ENCODE peak calls at places on chromosome 6, in four cellular contexts. G is K562, V is GM12878, R is HepG2. O is an unnamed sample.

GRCh38 chr6:134816780-134817179 is 133.1 kb downstream of the ALDH8A1 start:
- DNase-seq in V (no peak), R (no peak), G (no peak), O (no peak)

GRCh38 chr6:130628862-130629261 is 198.3 kb upstream of the SMLR1 start:
- DNase-seq in V (no peak), R (no peak), G (no peak), O (no peak)

GRCh38 chr6:6721606-6722005 is 133.1 kb downstream of the LY86 start:
- DNase-seq in G (no peak), R (no peak), V (no peak), O (no peak)

GRCh38 chr6:31049518-31049917 is 39.2 kb downstream of the MUC22 start:
- DNase-seq in V (no peak), R (no peak), G (no peak), O (no peak)

GRCh38 chr6:169406034-169406433 is 152.4 kb upstream of the THBS2 start:
- DNase-seq in G (no peak), V (no peak), R (no peak), O (no peak)

GRCh38 chr6:100865525-100865924 is 15.6 kb downstream of the ASCC3 start:
- DNase-seq in V (no peak), R (no peak), G (no peak), O (no peak)

GRCh38 chr6:6466967-6467761 is 121.4 kb upstream of the LY86 start:
- DNase-seq in V (no peak), R (no peak), G (no peak), O (no peak)

GRCh38 chr6:142376115-142376514 is 74.3 kb downstream of the ADGRG6 start:
- DNase-seq in G (no peak), V (no peak), R (peak; percentile 78), O (no peak)

GRCh38 chr6:169156108-169156821 is 97.4 kb downstream of the THBS2 start:
- DNase-seq in G (no peak), V (no peak), R (no peak), O (no peak)

GRCh38 chr6:27297857-27298730 is 14.0 kb downstream of the POM121L2 start:
- DNase-seq in R (peak; percentile 42), V (no peak), G (peak; percentile 94), O (peak; percentile 36)

GRCh38 chr6:11732036-11732545 is 46.5 kb downstream of the ADTRP start:
- DNase-seq in V (peak; percentile 99), R (no peak), G (no peak), O (no peak)

GRCh38 chr6:139486476-139486799 is 112.0 kb upstream of the CITED2 start:
- DNase-seq in G (no peak), R (no peak), V (no peak), O (no peak)

GRCh38 chr6:152110878-152111820 is 303.7 kb downstream of the ESR1 start:
- DNase-seq in R (no peak), G (no peak), V (no peak), O (no peak)

GRCh38 chr6:2266845-2267244 is 21.4 kb upstream of the GMDS start:
- DNase-seq in G (no peak), V (no peak), R (no peak), O (no peak)

GRCh38 chr6:66429220-66429619 is 722.2 kb upstream of the EYS start:
- DNase-seq in R (no peak), G (no peak), V (no peak), O (no peak)

GRCh38 chr6:47762502-47762901 is 19.3 kb upstream of the OPN5 start:
- DNase-seq in R (no peak), V (no peak), G (no peak), O (no peak)

GRCh38 chr6:10429638-10430427 is 15.0 kb upstream of the TFAP2A start:
- DNase-seq in G (peak; percentile 77), V (peak; percentile 53), R (peak; percentile 50), O (no peak)

GRCh38 chr6:129353067-129353466 is 356.9 kb downstream of the ARHGAP18 start:
- DNase-seq in R (no peak), G (no peak), V (no peak), O (no peak)

GRCh38 chr6:152301021-152301805 is 335.9 kb downstream of the SYNE1 start:
- DNase-seq in G (no peak), V (no peak), R (peak; percentile 89), O (no peak)

DNA sequence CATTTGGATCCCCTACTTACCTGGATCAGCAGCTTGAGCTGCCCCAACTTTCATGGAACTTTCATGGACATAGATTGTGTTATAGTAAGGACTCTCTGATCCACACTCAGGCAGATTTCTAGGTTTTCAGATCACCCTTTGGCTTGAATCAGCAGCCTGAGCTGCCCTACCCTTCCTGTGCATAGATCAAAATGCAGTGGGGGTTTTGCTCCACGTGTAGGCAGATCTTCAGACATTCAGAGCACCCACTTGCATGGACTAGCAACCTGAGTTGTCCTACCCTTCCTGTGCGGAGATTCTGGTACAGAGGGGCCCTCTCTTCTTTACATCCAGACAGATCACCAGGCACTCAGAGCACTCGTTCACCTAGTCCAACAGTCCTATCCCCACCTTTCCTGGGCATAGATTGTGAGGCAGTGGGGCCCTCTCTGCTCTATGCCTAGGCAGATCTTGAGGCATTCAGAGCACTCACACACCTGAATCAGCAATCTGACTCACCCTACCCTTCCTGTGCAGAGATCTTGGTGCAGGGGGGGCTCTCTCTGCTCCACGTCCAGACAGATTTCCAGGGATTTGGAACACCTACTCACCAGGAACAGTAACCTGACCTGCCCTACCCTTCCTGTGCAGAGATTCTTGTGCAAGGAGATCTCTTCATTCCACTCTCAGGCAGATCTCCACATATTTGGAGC is 705.2 kb upstream of the NRSN1 start:
- DNase-seq in G (no peak), V (no peak), R (no peak), O (no peak)
- TF ChIP-seq TARDBP in G (no peak), V (no peak), R (no peak), O (no peak)

GRCh38 chr6:138240476-138241245 is 22.4 kb upstream of the PBOV1 start:
- DNase-seq in R (no peak), V (no peak), G (no peak), O (no peak)
- TF ChIP-seq TARDBP in R (no peak), V (no peak), G (no peak), O (no peak)

GRCh38 chr6:115540077-115540869 is 520.4 kb downstream of the FRK start:
- DNase-seq in V (no peak), G (no peak), R (no peak), O (no peak)

GRCh38 chr6:115544765-115545409 is 515.8 kb downstream of the FRK start:
- DNase-seq in G (no peak), V (no peak), R (no peak), O (no peak)

GRCh38 chr6:115545410-115545986 is 515.2 kb downstream of the FRK start:
- DNase-seq in V (no peak), R (peak; percentile 22), G (no peak), O (peak; percentile 26)

GRCh38 chr6:115539531-115539930 is 521.2 kb downstream of the FRK start:
- DNase-seq in R (no peak), G (no peak), V (no peak), O (no peak)
- TF ChIP-seq TARDBP in R (no peak), G (no peak), V (no peak), O (no peak)

GRCh38 chr6:4381379-4381778 is 246.0 kb upstream of the ECI2 start:
- DNase-seq in V (no peak), R (no peak), G (no peak), O (no peak)

GRCh38 chr6:4382362-4382853 is 247.0 kb upstream of the ECI2 start:
- DNase-seq in V (no peak), G (no peak), R (no peak), O (no peak)

GRCh38 chr6:4380881-4381281 is 245.5 kb upstream of the ECI2 start:
- DNase-seq in G (no peak), R (no peak), V (no peak), O (no peak)

GRCh38 chr6:4384638-4385036 is 249.3 kb upstream of the ECI2 start:
- DNase-seq in V (no peak), G (no peak), R (no peak), O (no peak)

DNA sequence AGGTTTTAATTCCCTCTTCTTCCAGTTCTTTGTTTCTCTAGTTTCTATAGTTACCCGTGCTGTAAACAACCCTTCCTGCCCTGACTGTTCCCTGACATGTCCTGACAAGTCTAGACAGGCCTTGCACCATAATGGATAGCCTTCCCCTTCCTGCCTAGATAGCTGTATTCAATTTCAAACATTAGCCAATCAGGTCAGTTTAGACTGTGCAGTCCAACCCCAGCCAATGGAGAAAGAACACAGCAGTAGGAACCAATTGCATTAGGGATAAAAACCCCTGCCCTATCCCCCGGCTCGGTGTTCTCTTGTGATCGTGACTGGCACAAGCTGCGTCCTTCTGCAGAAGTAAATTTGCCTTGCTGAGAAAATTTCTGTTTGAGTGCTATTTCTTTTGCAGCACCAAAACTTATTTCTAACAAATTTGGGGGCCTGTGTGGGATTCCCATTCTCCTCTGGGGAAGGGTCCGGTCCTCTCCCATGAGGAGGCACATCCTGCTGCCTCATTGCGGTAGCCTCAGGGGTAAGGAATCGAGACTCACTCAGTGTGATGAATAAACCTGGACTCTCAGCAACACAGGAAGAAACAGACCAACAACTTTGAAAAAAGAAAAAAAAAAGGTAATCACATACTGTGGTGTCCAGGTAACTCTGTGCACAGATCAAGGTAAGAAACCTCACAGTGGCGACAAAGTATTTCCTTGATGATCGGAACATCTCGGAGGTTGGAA is 248.7 kb upstream of the ECI2 start:
- DNase-seq in R (no peak), V (no peak), G (no peak), O (no peak)
- TF ChIP-seq TARDBP in R (no peak), V (no peak), G (no peak), O (no peak)

DNA sequence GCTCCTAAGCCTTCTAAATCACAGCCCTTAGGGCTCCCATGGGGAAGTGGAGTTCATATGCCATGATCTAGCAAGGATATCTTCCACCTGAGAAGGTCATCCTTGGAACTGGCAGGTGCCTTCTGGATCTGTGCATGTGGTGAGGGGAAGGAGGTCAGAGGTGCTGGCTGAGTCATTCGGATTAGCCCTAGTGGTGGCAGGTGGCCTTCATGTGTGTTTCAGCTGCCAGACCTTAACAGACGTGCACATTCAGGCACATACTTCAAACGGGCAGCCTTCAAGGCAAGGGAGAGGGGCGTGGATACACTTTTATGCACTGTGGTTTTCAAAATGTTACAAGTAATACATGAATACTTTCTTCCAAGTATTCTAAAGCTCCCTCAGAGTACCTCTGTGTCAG is 51.2 kb downstream of the BMP6 start:
- DNase-seq in G (no peak), R (peak; percentile 5), V (no peak), O (no peak)
- TF ChIP-seq TARDBP in G (no peak), R (no peak), V (no peak), O (no peak)

GRCh38 chr6:161344640-161345039 is 70.8 kb upstream of the AGPAT4 start:
- DNase-seq in V (no peak), G (no peak), R (no peak), O (no peak)

GRCh38 chr6:161348628-161348994 is 74.8 kb upstream of the AGPAT4 start:
- DNase-seq in V (no peak), G (no peak), R (no peak), O (no peak)

GRCh38 chr6:161349886-161350285 is 76.0 kb upstream of the AGPAT4 start:
- DNase-seq in G (no peak), R (no peak), V (no peak), O (no peak)

GRCh38 chr6:161347988-161348627 is 74.2 kb upstream of the AGPAT4 start:
- DNase-seq in V (no peak), G (no peak), R (no peak), O (no peak)

GRCh38 chr6:161346717-161347504 is 73.0 kb upstream of the AGPAT4 start:
- DNase-seq in R (no peak), G (no peak), V (no peak), O (no peak)
- TF ChIP-seq TARDBP in R (no peak), G (no peak), V (no peak), O (no peak)

O was measured in HEK293T.